ENCODE peak calls at places on chromosomes 1 and 21, in six cellular contexts. Q, V, L, K, D and B are unnamed samples.

GRCh38 chr1:183199304-183199703 is 13.2 kb downstream of the LAMC2 start:
- DNase-seq in V (no peak), D (no peak), K (no peak), Q (no peak), L (no peak), B (no peak)

GRCh38 chr1:2055911-2056575 is 5.8 kb downstream of the PRKCZ start:
- DNase-seq in V (no peak), L (no peak), D (no peak), Q (no peak), K (no peak), B (no peak)

GRCh38 chr1:104760017-104760416 is 1010.3 kb downstream of the AMY1C start:
- DNase-seq in K (no peak), Q (no peak), L (no peak), V (no peak), D (no peak), B (no peak)

GRCh38 chr21:35051287-35051818 is 2.3 kb upstream of the RUNX1 start:
- DNase-seq in Q (peak; percentile 68), K (peak; percentile 91), D (peak; percentile 93), L (peak; percentile 83), V (peak; percentile 17), B (peak; percentile 76)

GRCh38 chr1:4071675-4072074 is 171.6 kb upstream of the C1orf174 start:
- DNase-seq in D (no peak), V (no peak), Q (no peak), L (no peak), K (no peak), B (no peak)

GRCh38 chr1:8731162-8731561 is 86.3 kb downstream of the RERE start:
- DNase-seq in D (no peak), L (no peak), Q (no peak), V (no peak), K (no peak), B (no peak)

GRCh38 chr21:39385299-39386145 is 36.6 kb upstream of the HMGN1 start:
- DNase-seq in K (peak; percentile 75), V (peak; percentile 74), L (peak; percentile 86), D (peak; percentile 82), Q (peak; percentile 30), B (peak; percentile 42)

GRCh38 chr1:47399841-47400144 is 16.3 kb upstream of the FOXE3 start:
- DNase-seq in L (no peak), D (no peak), V (no peak), K (no peak), Q (no peak), B (no peak)

GRCh38 chr21:42216726-42217572 is 2.0 kb upstream of the ABCG1 start:
- DNase-seq in Q (no peak), K (no peak), V (no peak), L (no peak), D (no peak), B (no peak)

GRCh38 chr1:67939176-67939751 is 106.0 kb upstream of the GNG12 start:
- DNase-seq in Q (no peak), K (no peak), D (no peak), L (no peak), V (no peak), B (no peak)

GRCh38 chr1:19785660-19786059 is 14.1 kb downstream of the TMCO4 start:
- DNase-seq in Q (no peak), L (no peak), D (no peak), K (no peak), V (no peak), B (no peak)

GRCh38 chr1:162035241-162035640 is 11.6 kb upstream of the OLFML2B start:
- DNase-seq in K (peak; percentile 31), L (no peak), D (no peak), Q (no peak), V (no peak), B (no peak)

GRCh38 chr21:15992171-15992570 is 262.4 kb downstream of the USP25 start:
- DNase-seq in Q (no peak), D (no peak), K (peak; percentile 63), L (no peak), V (no peak), B (no peak)

GRCh38 chr21:39712976-39713375 is 32.0 kb upstream of the IGSF5 start:
- DNase-seq in Q (no peak), K (no peak), L (no peak), D (no peak), V (no peak), B (no peak)

GRCh38 chr1:180252638-180253536 is 22.8 kb downstream of the LHX4 start:
- DNase-seq in D (peak; percentile 81), Q (peak; percentile 37), V (no peak), L (peak; percentile 67), K (peak; percentile 82), B (peak; percentile 43)

GRCh38 chr1:23555949-23556640 is 3.2 kb downstream of the ID3 start:
- DNase-seq in L (no peak), V (no peak), K (peak; percentile 90), D (no peak), Q (no peak), B (no peak)

GRCh38 chr1:58432813-58433668 is 113.5 kb downstream of the OMA1 start:
- DNase-seq in L (peak; percentile 33), D (no peak), V (peak; percentile 61), K (peak; percentile 42), Q (no peak), B (no peak)

GRCh38 chr1:56803561-56804156 is 15.5 kb downstream of the FYB2 start:
- DNase-seq in Q (no peak), L (no peak), K (peak; percentile 45), D (no peak), V (no peak), B (no peak)

GRCh38 chr1:18749569-18749968 is 109.9 kb downstream of the TAS1R2 start:
- DNase-seq in L (no peak), K (no peak), Q (no peak), D (no peak), V (no peak), B (no peak)

GRCh38 chr1:89671775-89672488 is 39.0 kb downstream of the LRRC8C start:
- DNase-seq in Q (no peak), D (no peak), V (no peak), L (no peak), K (peak; percentile 80), B (no peak)

GRCh38 chr1:65469889-65470340 is 49.4 kb downstream of the LEPR start:
- DNase-seq in D (no peak), V (no peak), Q (no peak), K (peak; percentile 60), L (no peak), B (no peak)

GRCh38 chr21:23534833-23535232 is 2072.4 kb downstream of the MRPL39 start:
- DNase-seq in L (no peak), Q (no peak), D (no peak), K (no peak), V (no peak), B (no peak)

GRCh38 chr1:208153386-208153785 is 90.8 kb downstream of the PLXNA2 start:
- DNase-seq in D (no peak), L (no peak), K (no peak), Q (no peak), V (no peak), B (no peak)

GRCh38 chr1:206696812-206697585 is 12.3 kb downstream of the MAPKAPK2 start:
- DNase-seq in L (no peak), D (no peak), Q (no peak), V (no peak), K (peak; percentile 36), B (no peak)